ENCODE peak calls at places on chromosomes 16 and 17, in five cellular contexts. One of them, this sample, is unnamed.
A peak's percentile ranks its signal among the peaks of the same experiment; 100 is the strongest.

GRCh38 chr17:48719642-48720262 is 2.6 kb downstream of the PRAC1 start:
- DNase-seq in AG04450: no peak
- DNase-seq in cardiac muscle cell: peak; percentile 21
- DNase-seq in psoas muscle: no peak
- DNase-seq in tibial nerve: no peak
- DNase-seq in this sample: no peak

GRCh38 chr17:66677201-66677981 is 157.5 kb upstream of the CACNG5 start:
- DNase-seq in psoas muscle: no peak
- DNase-seq in cardiac muscle cell: no peak
- DNase-seq in tibial nerve: no peak
- DNase-seq in AG04450: peak; percentile 70
- DNase-seq in this sample: no peak

GRCh38 chr17:33113281-33114010 is 121.8 kb downstream of the SPACA3 start:
- DNase-seq in AG04450: no peak
- DNase-seq in tibial nerve: no peak
- DNase-seq in psoas muscle: no peak
- DNase-seq in cardiac muscle cell: no peak
- DNase-seq in this sample: no peak

GRCh38 chr16:24094660-24095059 is 161.5 kb upstream of the CACNG3 start:
- DNase-seq in cardiac muscle cell: no peak
- DNase-seq in AG04450: no peak
- DNase-seq in tibial nerve: no peak
- DNase-seq in psoas muscle: no peak
- DNase-seq in this sample: no peak

GRCh38 chr17:63675607-63676539 is 24.1 kb downstream of the LIMD2 start:
- DNase-seq in cardiac muscle cell: peak; percentile 86
- DNase-seq in AG04450: peak; percentile 48
- DNase-seq in psoas muscle: peak; percentile 72
- DNase-seq in tibial nerve: peak; percentile 79
- DNase-seq in this sample: no peak

GRCh38 chr17:47218896-47219430 is 9.8 kb downstream of the MYL4 start:
- DNase-seq in tibial nerve: no peak
- DNase-seq in AG04450: no peak
- DNase-seq in psoas muscle: no peak
- DNase-seq in cardiac muscle cell: peak; percentile 92
- DNase-seq in this sample: no peak

GRCh38 chr16:1054660-1055556 is 17.6 kb upstream of the SSTR5 start:
- DNase-seq in tibial nerve: peak; percentile 40
- DNase-seq in AG04450: peak; percentile 18
- DNase-seq in psoas muscle: peak; percentile 79
- DNase-seq in cardiac muscle cell: peak; percentile 86
- DNase-seq in this sample: peak; percentile 77

GRCh38 chr16:76176153-76176552 is 101.0 kb upstream of the CNTNAP4 start:
- DNase-seq in cardiac muscle cell: no peak
- DNase-seq in tibial nerve: no peak
- DNase-seq in psoas muscle: no peak
- DNase-seq in AG04450: no peak
- DNase-seq in this sample: no peak

GRCh38 chr16:80200079-80200478 is 340.7 kb upstream of the DYNLRB2 start:
- DNase-seq in AG04450: no peak
- DNase-seq in psoas muscle: no peak
- DNase-seq in tibial nerve: no peak
- DNase-seq in cardiac muscle cell: no peak
- DNase-seq in this sample: no peak

GRCh38 chr17:33151565-33151964 is 141.5 kb downstream of the ASIC2 start:
- DNase-seq in cardiac muscle cell: no peak
- DNase-seq in AG04450: no peak
- DNase-seq in tibial nerve: no peak
- DNase-seq in psoas muscle: no peak
- DNase-seq in this sample: no peak

GRCh38 chr17:44830359-44831269 is 527 bp upstream of the GJC1 start:
- DNase-seq in AG04450: no peak
- DNase-seq in tibial nerve: no peak
- DNase-seq in cardiac muscle cell: peak; percentile 53
- DNase-seq in psoas muscle: no peak
- DNase-seq in this sample: peak; percentile 59

GRCh38 chr17:40915721-40916256 is 21.7 kb downstream of the KRT23 start:
- DNase-seq in psoas muscle: no peak
- DNase-seq in cardiac muscle cell: no peak
- DNase-seq in tibial nerve: no peak
- DNase-seq in AG04450: peak; percentile 38
- DNase-seq in this sample: no peak

GRCh38 chr17:82008258-82008940 is 14.3 kb downstream of the CENPX start:
- DNase-seq in psoas muscle: no peak
- DNase-seq in AG04450: no peak
- DNase-seq in cardiac muscle cell: no peak
- DNase-seq in tibial nerve: no peak
- DNase-seq in this sample: no peak

GRCh38 chr16:50270510-50271147 is 4.3 kb downstream of the ADCY7 start:
- DNase-seq in tibial nerve: no peak
- DNase-seq in cardiac muscle cell: no peak
- DNase-seq in AG04450: no peak
- DNase-seq in psoas muscle: peak; percentile 33
- DNase-seq in this sample: no peak

GRCh38 chr17:27550974-27551505 is 79.9 kb upstream of the LGALS9 start:
- DNase-seq in psoas muscle: no peak
- DNase-seq in tibial nerve: no peak
- DNase-seq in cardiac muscle cell: no peak
- DNase-seq in AG04450: no peak
- DNase-seq in this sample: no peak

GRCh38 chr17:39461911-39462641 is 790 bp downstream of the CDK12 start:
- DNase-seq in AG04450: no peak
- DNase-seq in cardiac muscle cell: peak; percentile 64
- DNase-seq in psoas muscle: peak; percentile 57
- DNase-seq in tibial nerve: peak; percentile 22
- DNase-seq in this sample: no peak

GRCh38 chr16:88063201-88063773 is 112.1 kb downstream of the BANP start:
- DNase-seq in psoas muscle: peak; percentile 62
- DNase-seq in tibial nerve: peak; percentile 36
- DNase-seq in cardiac muscle cell: no peak
- DNase-seq in AG04450: peak; percentile 42
- DNase-seq in this sample: no peak

GRCh38 chr16:70706948-70707465 is 21.2 kb upstream of the MTSS2 start:
- DNase-seq in tibial nerve: no peak
- DNase-seq in psoas muscle: no peak
- DNase-seq in AG04450: peak; percentile 82
- DNase-seq in cardiac muscle cell: no peak
- DNase-seq in this sample: peak; percentile 49

GRCh38 chr16:51431517-51432241 is 280.6 kb upstream of the SALL1 start:
- DNase-seq in AG04450: peak; percentile 96
- DNase-seq in psoas muscle: no peak
- DNase-seq in cardiac muscle cell: no peak
- DNase-seq in tibial nerve: no peak
- DNase-seq in this sample: no peak

GRCh38 chr17:76892329-76892728 is 24.1 kb downstream of the MGAT5B start:
- DNase-seq in cardiac muscle cell: no peak
- DNase-seq in tibial nerve: no peak
- DNase-seq in psoas muscle: no peak
- DNase-seq in AG04450: no peak
- DNase-seq in this sample: no peak

GRCh38 chr17:8018436-8018835 is 16.0 kb downstream of the GUCY2D start:
- DNase-seq in cardiac muscle cell: no peak
- DNase-seq in AG04450: no peak
- DNase-seq in psoas muscle: no peak
- DNase-seq in tibial nerve: no peak
- DNase-seq in this sample: no peak

GRCh38 chr16:17852977-17853702 is 382.4 kb upstream of the XYLT1 start:
- DNase-seq in AG04450: no peak
- DNase-seq in tibial nerve: no peak
- DNase-seq in cardiac muscle cell: no peak
- DNase-seq in psoas muscle: no peak
- DNase-seq in this sample: no peak

GRCh38 chr17:66971730-66972441 is 7.4 kb downstream of the CACNG4 start:
- DNase-seq in psoas muscle: no peak
- DNase-seq in cardiac muscle cell: no peak
- DNase-seq in tibial nerve: no peak
- DNase-seq in AG04450: no peak
- DNase-seq in this sample: no peak

GRCh38 chr17:48246623-48247022 is 139.1 kb downstream of the SNX11 start:
- DNase-seq in cardiac muscle cell: no peak
- DNase-seq in AG04450: no peak
- DNase-seq in psoas muscle: no peak
- DNase-seq in tibial nerve: no peak
- DNase-seq in this sample: peak; percentile 43

GRCh38 chr17:79023886-79024771 is at the start of gene C1QTNF1:
- DNase-seq in cardiac muscle cell: peak; percentile 68
- DNase-seq in psoas muscle: peak; percentile 77
- DNase-seq in tibial nerve: no peak
- DNase-seq in AG04450: no peak
- DNase-seq in this sample: peak; percentile 84

GRCh38 chr16:11402051-11402744 is 56.9 kb downstream of the RMI2 start:
- DNase-seq in cardiac muscle cell: no peak
- DNase-seq in tibial nerve: no peak
- DNase-seq in AG04450: no peak
- DNase-seq in psoas muscle: no peak
- DNase-seq in this sample: no peak

GRCh38 chr17:44006581-44007345 is 2.3 kb downstream of the NAGS start:
- DNase-seq in psoas muscle: peak; percentile 97
- DNase-seq in AG04450: peak; percentile 87
- DNase-seq in cardiac muscle cell: peak; percentile 98
- DNase-seq in tibial nerve: peak; percentile 96
- DNase-seq in this sample: peak; percentile 100

GRCh38 chr16:15032547-15033308 is 23.1 kb downstream of the NTAN1 start:
- DNase-seq in tibial nerve: no peak
- DNase-seq in AG04450: no peak
- DNase-seq in cardiac muscle cell: no peak
- DNase-seq in psoas muscle: no peak
- DNase-seq in this sample: no peak

DNA sequence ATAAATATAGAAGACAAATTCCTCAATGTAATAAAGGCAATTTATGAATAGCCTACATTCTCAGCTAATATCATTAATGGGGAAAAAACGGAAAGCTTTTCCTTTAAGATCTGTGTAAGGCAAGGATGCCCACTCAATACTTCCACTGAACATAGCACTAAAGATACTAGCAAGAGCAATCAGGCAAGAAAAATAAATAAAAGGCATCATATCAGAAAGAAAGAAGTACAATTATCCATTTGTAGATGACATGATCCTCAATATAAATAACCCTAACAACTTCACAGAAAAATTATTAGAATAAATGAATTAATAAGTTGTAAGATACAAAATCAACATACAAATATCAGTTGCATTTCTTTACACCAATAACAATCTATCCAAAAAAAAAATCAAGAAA is 37.1 kb downstream of the C16orf87 start:
- DNase-seq in tibial nerve: no peak
- DNase-seq in AG04450: no peak
- DNase-seq in cardiac muscle cell: no peak
- DNase-seq in psoas muscle: no peak
- DNase-seq in this sample: no peak
- H3K9me3 ChIP-seq in tibial nerve: peaks cover 35% of the 10 kb centered on the region
- H3K9me3 ChIP-seq in AG04450: peaks cover 13% of the 10 kb centered on the region
- H3K9me3 ChIP-seq in cardiac muscle cell: no peaks in the 10 kb centered on the region
- H3K9me3 ChIP-seq in psoas muscle: peaks cover 29% of the 10 kb centered on the region
- H3K9me3 ChIP-seq in this sample: peaks cover 8% of the 10 kb centered on the region

DNA sequence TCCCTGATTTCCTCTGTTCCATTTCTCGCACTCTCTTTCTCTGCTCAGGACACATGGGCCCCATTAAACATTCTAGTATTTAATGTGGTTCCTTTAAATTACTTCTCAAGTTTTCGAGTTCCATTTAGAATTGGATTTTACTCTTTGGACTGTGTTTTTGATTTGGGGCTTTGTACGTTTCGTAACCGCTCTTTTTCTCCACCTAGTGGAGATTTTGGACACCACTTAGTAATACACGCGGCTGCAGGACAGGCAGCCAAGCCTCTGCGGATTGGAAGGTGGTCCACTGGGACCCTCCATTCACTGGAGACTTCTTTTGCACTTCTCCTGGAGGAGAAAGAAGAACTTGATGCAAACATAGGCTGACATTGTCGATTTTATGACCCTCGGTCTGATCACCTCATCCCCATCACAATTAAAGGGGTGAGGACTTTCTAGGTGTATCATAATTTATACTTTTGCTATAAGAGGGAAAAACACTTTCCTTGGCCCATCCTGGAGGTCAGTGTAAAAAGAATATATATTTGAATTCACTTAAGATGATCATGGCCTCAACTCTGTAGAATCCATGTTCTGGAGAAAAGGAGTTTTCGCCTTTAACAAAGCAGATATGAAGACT is 85.8 kb downstream of the NOG start:
- DNase-seq in psoas muscle: peak; percentile 32
- DNase-seq in cardiac muscle cell: peak; percentile 66
- DNase-seq in tibial nerve: peak; percentile 20
- DNase-seq in AG04450: no peak
- DNase-seq in this sample: no peak
- TF ChIP-seq CTCF in psoas muscle: peak; percentile 57
- TF ChIP-seq CTCF in cardiac muscle cell: peak; percentile 68
- TF ChIP-seq CTCF in tibial nerve: peak; percentile 62
- TF ChIP-seq CTCF in AG04450: peak; percentile 73
- TF ChIP-seq CTCF in this sample: peak; percentile 71

GRCh38 chr16:35258381-35258780 is 1799.0 kb downstream of the TP53TG3F start:
- DNase-seq in tibial nerve: no peak
- DNase-seq in AG04450: no peak
- DNase-seq in cardiac muscle cell: no peak
- DNase-seq in psoas muscle: no peak
- DNase-seq in this sample: no peak

GRCh38 chr16:35249051-35249450 is 1789.6 kb downstream of the TP53TG3F start:
- DNase-seq in psoas muscle: no peak
- DNase-seq in AG04450: no peak
- DNase-seq in cardiac muscle cell: no peak
- DNase-seq in tibial nerve: no peak
- DNase-seq in this sample: no peak

GRCh38 chr16:35255186-35255803 is 1795.9 kb downstream of the TP53TG3F start:
- DNase-seq in tibial nerve: no peak
- DNase-seq in AG04450: no peak
- DNase-seq in cardiac muscle cell: no peak
- DNase-seq in psoas muscle: no peak
- DNase-seq in this sample: no peak

GRCh38 chr16:35255816-35256215 is 1796.4 kb downstream of the TP53TG3F start:
- DNase-seq in psoas muscle: no peak
- DNase-seq in cardiac muscle cell: no peak
- DNase-seq in AG04450: no peak
- DNase-seq in tibial nerve: no peak
- DNase-seq in this sample: no peak

DNA sequence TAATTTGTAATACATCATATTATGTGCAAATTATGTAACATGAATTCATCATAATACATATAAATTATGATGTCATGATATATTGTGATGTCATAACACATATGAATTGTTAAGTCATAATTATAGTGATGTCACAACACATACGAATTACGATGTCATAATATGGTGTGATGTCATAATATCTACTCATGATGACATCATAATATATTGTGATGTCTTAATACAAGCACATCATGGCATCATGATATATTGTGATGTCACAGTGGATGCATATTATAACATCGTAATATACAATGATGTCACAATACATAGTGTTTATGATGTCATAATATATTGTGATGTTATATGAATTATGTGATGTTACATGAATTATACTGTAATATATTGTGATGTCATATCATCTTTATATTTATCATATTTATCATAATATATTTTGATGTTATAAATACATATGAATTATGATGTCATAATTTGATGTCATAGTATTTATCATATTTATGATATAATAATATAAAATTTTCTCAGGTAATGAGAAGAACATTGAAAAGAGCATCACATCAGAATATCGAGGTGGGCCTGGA is 1793.0 kb downstream of the TP53TG3F start:
- DNase-seq in cardiac muscle cell: no peak
- DNase-seq in psoas muscle: no peak
- DNase-seq in tibial nerve: no peak
- DNase-seq in AG04450: no peak
- DNase-seq in this sample: no peak
- H3K9me3 ChIP-seq in cardiac muscle cell: peaks cover 6% of the 10 kb centered on the region
- H3K9me3 ChIP-seq in psoas muscle: peaks cover 6% of the 10 kb centered on the region
- H3K9me3 ChIP-seq in tibial nerve: peaks cover 32% of the 10 kb centered on the region
- H3K9me3 ChIP-seq in AG04450: peaks cover 34% of the 10 kb centered on the region
- H3K9me3 ChIP-seq in this sample: no peaks in the 10 kb centered on the region

GRCh38 chr16:86252596-86252995 is 257.7 kb upstream of the FOXF1 start:
- DNase-seq in AG04450: no peak
- DNase-seq in tibial nerve: no peak
- DNase-seq in psoas muscle: no peak
- DNase-seq in cardiac muscle cell: peak; percentile 54
- DNase-seq in this sample: peak; percentile 60
- TF ChIP-seq CTCF in AG04450: peak; percentile 35
- TF ChIP-seq CTCF in tibial nerve: no peak
- TF ChIP-seq CTCF in psoas muscle: no peak
- TF ChIP-seq CTCF in cardiac muscle cell: peak; percentile 71
- TF ChIP-seq CTCF in this sample: peak; percentile 73